ENCODE peak calls at places on chromosomes 4 and X, in ten cellular contexts. One of them, this sample, is unnamed.

GRCh38 chrX:18424482-18425198 is 768 bp upstream of the CDKL5 start:
- DNase-seq in AG08396: peak; percentile 16
- DNase-seq in GM04503: no peak
- DNase-seq in HS-5: no peak
- DNase-seq in CD4-positive, alpha-beta T cell: peak; percentile 4
- DNase-seq in IMR-90: peak; percentile 70
- DNase-seq in esophagus squamous epithelium: no peak
- DNase-seq in Peyer's patch: peak; percentile 58
- DNase-seq in endothelial cell: peak; percentile 20
- DNase-seq in astrocyte of the spinal cord: peak; percentile 31
- DNase-seq in this sample: peak; percentile 18

GRCh38 chr4:17111959-17112659 is 213.7 kb upstream of the LDB2 start:
- DNase-seq in IMR-90: no peak
- DNase-seq in endothelial cell: peak; percentile 61
- DNase-seq in HS-5: no peak
- DNase-seq in Peyer's patch: no peak
- DNase-seq in AG08396: no peak
- DNase-seq in astrocyte of the spinal cord: no peak
- DNase-seq in CD4-positive, alpha-beta T cell: no peak
- DNase-seq in esophagus squamous epithelium: no peak
- DNase-seq in GM04503: no peak
- DNase-seq in this sample: no peak

GRCh38 chr4:108415389-108415788 is 205.0 kb upstream of the RPL34 start:
- DNase-seq in endothelial cell: no peak
- DNase-seq in Peyer's patch: no peak
- DNase-seq in astrocyte of the spinal cord: no peak
- DNase-seq in CD4-positive, alpha-beta T cell: no peak
- DNase-seq in HS-5: no peak
- DNase-seq in GM04503: no peak
- DNase-seq in esophagus squamous epithelium: no peak
- DNase-seq in IMR-90: no peak
- DNase-seq in AG08396: no peak
- DNase-seq in this sample: no peak

GRCh38 chr4:6771229-6771671 is 11.3 kb upstream of the KIAA0232 start:
- DNase-seq in esophagus squamous epithelium: no peak
- DNase-seq in IMR-90: peak; percentile 16
- DNase-seq in AG08396: peak; percentile 70
- DNase-seq in astrocyte of the spinal cord: no peak
- DNase-seq in HS-5: no peak
- DNase-seq in endothelial cell: no peak
- DNase-seq in CD4-positive, alpha-beta T cell: no peak
- DNase-seq in GM04503: peak; percentile 45
- DNase-seq in Peyer's patch: peak; percentile 39
- DNase-seq in this sample: peak; percentile 88

GRCh38 chrX:136126371-136126770 is 21.0 kb upstream of the FHL1 start:
- DNase-seq in CD4-positive, alpha-beta T cell: no peak
- DNase-seq in IMR-90: no peak
- DNase-seq in endothelial cell: no peak
- DNase-seq in esophagus squamous epithelium: no peak
- DNase-seq in astrocyte of the spinal cord: no peak
- DNase-seq in AG08396: no peak
- DNase-seq in GM04503: no peak
- DNase-seq in Peyer's patch: no peak
- DNase-seq in HS-5: no peak
- DNase-seq in this sample: no peak

GRCh38 chr4:74805601-74806000 is 11.3 kb upstream of the BTC start:
- DNase-seq in Peyer's patch: no peak
- DNase-seq in astrocyte of the spinal cord: peak; percentile 66
- DNase-seq in endothelial cell: no peak
- DNase-seq in CD4-positive, alpha-beta T cell: no peak
- DNase-seq in HS-5: peak; percentile 45
- DNase-seq in GM04503: peak; percentile 11
- DNase-seq in esophagus squamous epithelium: no peak
- DNase-seq in AG08396: peak; percentile 43
- DNase-seq in IMR-90: peak; percentile 66
- DNase-seq in this sample: no peak

GRCh38 chrX:41558531-41558930 is 111.4 kb downstream of the NYX start:
- DNase-seq in astrocyte of the spinal cord: peak; percentile 35
- DNase-seq in Peyer's patch: no peak
- DNase-seq in endothelial cell: no peak
- DNase-seq in IMR-90: peak; percentile 47
- DNase-seq in GM04503: no peak
- DNase-seq in HS-5: no peak
- DNase-seq in esophagus squamous epithelium: no peak
- DNase-seq in CD4-positive, alpha-beta T cell: no peak
- DNase-seq in AG08396: peak; percentile 6
- DNase-seq in this sample: no peak

GRCh38 chr4:184419976-184420375 is 54.4 kb downstream of the IRF2 start:
- DNase-seq in CD4-positive, alpha-beta T cell: no peak
- DNase-seq in astrocyte of the spinal cord: no peak
- DNase-seq in GM04503: no peak
- DNase-seq in esophagus squamous epithelium: no peak
- DNase-seq in IMR-90: no peak
- DNase-seq in AG08396: no peak
- DNase-seq in endothelial cell: no peak
- DNase-seq in Peyer's patch: no peak
- DNase-seq in HS-5: no peak
- DNase-seq in this sample: no peak

GRCh38 chr4:56078866-56079265 is 130.1 kb downstream of the CEP135 start:
- DNase-seq in GM04503: no peak
- DNase-seq in AG08396: no peak
- DNase-seq in astrocyte of the spinal cord: peak; percentile 51
- DNase-seq in esophagus squamous epithelium: no peak
- DNase-seq in Peyer's patch: no peak
- DNase-seq in IMR-90: no peak
- DNase-seq in CD4-positive, alpha-beta T cell: no peak
- DNase-seq in HS-5: no peak
- DNase-seq in endothelial cell: no peak
- DNase-seq in this sample: no peak

GRCh38 chrX:53433651-53434639 is at the start of gene HSD17B10:
- DNase-seq in astrocyte of the spinal cord: peak; percentile 78
- DNase-seq in AG08396: peak; percentile 87
- DNase-seq in HS-5: peak; percentile 23
- DNase-seq in endothelial cell: peak; percentile 77
- DNase-seq in esophagus squamous epithelium: peak; percentile 35
- DNase-seq in IMR-90: peak; percentile 64
- DNase-seq in CD4-positive, alpha-beta T cell: peak; percentile 80
- DNase-seq in Peyer's patch: peak; percentile 96
- DNase-seq in GM04503: no peak
- DNase-seq in this sample: peak; percentile 96

GRCh38 chr4:175536852-175537453 is 275.1 kb downstream of the GPM6A start:
- DNase-seq in IMR-90: peak; percentile 62
- DNase-seq in HS-5: peak; percentile 43
- DNase-seq in endothelial cell: peak; percentile 21
- DNase-seq in CD4-positive, alpha-beta T cell: no peak
- DNase-seq in AG08396: peak; percentile 19
- DNase-seq in Peyer's patch: no peak
- DNase-seq in esophagus squamous epithelium: no peak
- DNase-seq in astrocyte of the spinal cord: peak; percentile 86
- DNase-seq in GM04503: peak; percentile 18
- DNase-seq in this sample: peak; percentile 25

GRCh38 chr4:89898304-89898716 is 3.7 kb downstream of the MMRN1 start:
- DNase-seq in IMR-90: no peak
- DNase-seq in endothelial cell: no peak
- DNase-seq in AG08396: no peak
- DNase-seq in esophagus squamous epithelium: no peak
- DNase-seq in CD4-positive, alpha-beta T cell: no peak
- DNase-seq in astrocyte of the spinal cord: no peak
- DNase-seq in GM04503: no peak
- DNase-seq in HS-5: no peak
- DNase-seq in Peyer's patch: peak; percentile 59
- DNase-seq in this sample: no peak

GRCh38 chr4:40621229-40621591 is 8.5 kb downstream of the RBM47 start:
- DNase-seq in astrocyte of the spinal cord: no peak
- DNase-seq in GM04503: no peak
- DNase-seq in Peyer's patch: no peak
- DNase-seq in IMR-90: no peak
- DNase-seq in endothelial cell: no peak
- DNase-seq in HS-5: no peak
- DNase-seq in CD4-positive, alpha-beta T cell: no peak
- DNase-seq in esophagus squamous epithelium: no peak
- DNase-seq in AG08396: no peak
- DNase-seq in this sample: no peak

This sample was measured in hepatic stellate cell.